ENCODE peak calls at places on chromosomes 6 and 20, in ten cellular contexts. One of them, this sample, is unnamed.

GRCh38 chr6:20932284-20932683 is 398.0 kb downstream of the CDKAL1 start:
- DNase-seq in endothelial cell of umbilical vein: no peak
- DNase-seq in MM.1S: no peak
- DNase-seq in progenitor cell of endocrine pancreas: no peak
- DNase-seq in HCT116: peak
- DNase-seq in body of pancreas: no peak
- DNase-seq in psoas muscle: no peak
- DNase-seq in mesothelial cell of epicardium: no peak
- DNase-seq in AG09309: no peak
- DNase-seq in ascending aorta: no peak
- DNase-seq in this sample: no peak

GRCh38 chr20:21303872-21304586 is 898 bp downstream of the XRN2 start:
- DNase-seq in endothelial cell of umbilical vein: no peak
- DNase-seq in MM.1S: no peak
- DNase-seq in progenitor cell of endocrine pancreas: no peak
- DNase-seq in HCT116: no peak
- DNase-seq in body of pancreas: no peak
- DNase-seq in psoas muscle: no peak
- DNase-seq in mesothelial cell of epicardium: no peak
- DNase-seq in AG09309: no peak
- DNase-seq in ascending aorta: no peak
- DNase-seq in this sample: no peak

GRCh38 chr20:52814371-52814770 is 157.8 kb upstream of the TSHZ2 start:
- DNase-seq in endothelial cell of umbilical vein: no peak
- DNase-seq in MM.1S: peak
- DNase-seq in progenitor cell of endocrine pancreas: no peak
- DNase-seq in HCT116: no peak
- DNase-seq in body of pancreas: no peak
- DNase-seq in psoas muscle: no peak
- DNase-seq in mesothelial cell of epicardium: no peak
- DNase-seq in AG09309: no peak
- DNase-seq in ascending aorta: no peak
- DNase-seq in this sample: no peak

GRCh38 chr20:60430516-60431001 is 472.3 kb downstream of the CDH26 start:
- DNase-seq in endothelial cell of umbilical vein: no peak
- DNase-seq in MM.1S: no peak
- DNase-seq in progenitor cell of endocrine pancreas: no peak
- DNase-seq in HCT116: no peak
- DNase-seq in body of pancreas: no peak
- DNase-seq in psoas muscle: no peak
- DNase-seq in mesothelial cell of epicardium: no peak
- DNase-seq in AG09309: no peak
- DNase-seq in ascending aorta: no peak
- DNase-seq in this sample: no peak

GRCh38 chr20:52118233-52118632 is 73.3 kb downstream of the ZFP64 start:
- DNase-seq in endothelial cell of umbilical vein: no peak
- DNase-seq in MM.1S: no peak
- DNase-seq in progenitor cell of endocrine pancreas: no peak
- DNase-seq in HCT116: no peak
- DNase-seq in body of pancreas: no peak
- DNase-seq in psoas muscle: no peak
- DNase-seq in mesothelial cell of epicardium: no peak
- DNase-seq in AG09309: no peak
- DNase-seq in ascending aorta: no peak
- DNase-seq in this sample: no peak

GRCh38 chr20:1108437-1108920 is 9.9 kb upstream of the PSMF1 start:
- DNase-seq in endothelial cell of umbilical vein: peak
- DNase-seq in MM.1S: peak
- DNase-seq in progenitor cell of endocrine pancreas: peak
- DNase-seq in HCT116: peak
- DNase-seq in body of pancreas: peak
- DNase-seq in psoas muscle: peak
- DNase-seq in mesothelial cell of epicardium: peak
- DNase-seq in AG09309: no peak
- DNase-seq in ascending aorta: peak
- DNase-seq in this sample: peak

GRCh38 chr20:57529810-57530209 is 4.9 kb upstream of the CTCFL start:
- DNase-seq in endothelial cell of umbilical vein: no peak
- DNase-seq in MM.1S: no peak
- DNase-seq in progenitor cell of endocrine pancreas: no peak
- DNase-seq in HCT116: no peak
- DNase-seq in body of pancreas: no peak
- DNase-seq in psoas muscle: no peak
- DNase-seq in mesothelial cell of epicardium: no peak
- DNase-seq in AG09309: no peak
- DNase-seq in ascending aorta: no peak
- DNase-seq in this sample: no peak

GRCh38 chr20:21229163-21229562 is 74.0 kb upstream of the XRN2 start:
- DNase-seq in endothelial cell of umbilical vein: no peak
- DNase-seq in MM.1S: no peak
- DNase-seq in progenitor cell of endocrine pancreas: no peak
- DNase-seq in HCT116: peak
- DNase-seq in body of pancreas: no peak
- DNase-seq in psoas muscle: no peak
- DNase-seq in mesothelial cell of epicardium: no peak
- DNase-seq in AG09309: no peak
- DNase-seq in ascending aorta: no peak
- DNase-seq in this sample: no peak

GRCh38 chr6:161233986-161234620 is 39.8 kb downstream of the AGPAT4 start:
- DNase-seq in endothelial cell of umbilical vein: peak
- DNase-seq in MM.1S: no peak
- DNase-seq in progenitor cell of endocrine pancreas: no peak
- DNase-seq in HCT116: peak
- DNase-seq in body of pancreas: peak
- DNase-seq in psoas muscle: peak
- DNase-seq in mesothelial cell of epicardium: peak
- DNase-seq in AG09309: peak
- DNase-seq in ascending aorta: no peak
- DNase-seq in this sample: no peak

GRCh38 chr6:161237176-161237575 is 36.7 kb downstream of the AGPAT4 start:
- DNase-seq in endothelial cell of umbilical vein: no peak
- DNase-seq in MM.1S: no peak
- DNase-seq in progenitor cell of endocrine pancreas: no peak
- DNase-seq in HCT116: no peak
- DNase-seq in body of pancreas: no peak
- DNase-seq in psoas muscle: no peak
- DNase-seq in mesothelial cell of epicardium: no peak
- DNase-seq in AG09309: no peak
- DNase-seq in ascending aorta: no peak
- DNase-seq in this sample: no peak

GRCh38 chr6:161236091-161236633 is 37.7 kb downstream of the AGPAT4 start:
- DNase-seq in endothelial cell of umbilical vein: no peak
- DNase-seq in MM.1S: no peak
- DNase-seq in progenitor cell of endocrine pancreas: no peak
- DNase-seq in HCT116: no peak
- DNase-seq in body of pancreas: no peak
- DNase-seq in psoas muscle: no peak
- DNase-seq in mesothelial cell of epicardium: no peak
- DNase-seq in AG09309: no peak
- DNase-seq in ascending aorta: no peak
- DNase-seq in this sample: no peak

GRCh38 chr6:161242113-161242512 is 31.7 kb downstream of the AGPAT4 start:
- DNase-seq in endothelial cell of umbilical vein: no peak
- DNase-seq in MM.1S: no peak
- DNase-seq in progenitor cell of endocrine pancreas: no peak
- DNase-seq in HCT116: no peak
- DNase-seq in body of pancreas: no peak
- DNase-seq in psoas muscle: no peak
- DNase-seq in mesothelial cell of epicardium: no peak
- DNase-seq in AG09309: no peak
- DNase-seq in ascending aorta: no peak
- DNase-seq in this sample: no peak

DNA sequence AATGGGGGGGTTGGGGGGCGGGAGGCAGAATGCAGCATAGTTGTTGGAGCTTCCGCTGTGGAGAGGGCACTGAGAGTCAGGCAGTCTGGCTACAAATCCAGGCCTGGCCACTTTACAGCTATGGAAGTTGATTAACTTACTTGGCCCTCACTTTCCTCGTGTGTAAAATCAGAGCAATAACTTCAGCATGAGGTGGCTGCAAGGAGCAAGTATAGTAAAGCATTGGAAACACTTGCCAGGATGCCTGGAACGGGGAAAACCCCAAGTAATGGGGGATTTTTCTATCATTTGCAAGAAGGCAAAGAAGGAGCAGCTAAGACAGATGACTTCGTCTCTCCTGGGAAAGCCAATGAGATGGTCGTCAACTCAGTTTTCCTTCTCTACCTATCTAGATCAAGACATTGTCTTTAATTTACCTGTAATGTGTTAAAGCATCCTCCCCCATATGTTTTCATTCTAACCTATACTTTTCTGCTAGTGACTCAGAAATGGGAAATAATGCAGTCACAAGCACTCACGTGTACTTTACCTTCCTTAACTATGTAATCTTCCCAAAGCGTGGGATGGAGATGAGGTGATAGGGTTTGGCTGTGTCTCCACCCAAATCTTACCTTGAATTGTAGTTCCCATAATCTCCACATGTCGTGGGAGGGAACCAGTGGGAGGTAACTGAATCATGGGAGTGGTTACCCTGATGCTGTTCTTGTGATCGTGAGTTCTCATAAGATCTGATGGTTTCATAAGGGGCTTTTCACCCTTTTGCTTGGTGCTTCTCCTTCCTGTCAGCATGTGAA is 35.6 kb downstream of the AGPAT4 start:
- DNase-seq in endothelial cell of umbilical vein: no peak
- DNase-seq in MM.1S: no peak
- DNase-seq in progenitor cell of endocrine pancreas: no peak
- DNase-seq in HCT116: no peak
- DNase-seq in body of pancreas: no peak
- DNase-seq in psoas muscle: no peak
- DNase-seq in mesothelial cell of epicardium: no peak
- DNase-seq in AG09309: peak
- DNase-seq in ascending aorta: no peak
- DNase-seq in this sample: no peak
- TF ChIP-seq CTCF in endothelial cell of umbilical vein: no peak
- TF ChIP-seq CTCF in MM.1S: no peak
- TF ChIP-seq CTCF in progenitor cell of endocrine pancreas: no peak
- TF ChIP-seq CTCF in HCT116: no peak
- TF ChIP-seq CTCF in body of pancreas: no peak
- TF ChIP-seq CTCF in psoas muscle: no peak
- TF ChIP-seq CTCF in mesothelial cell of epicardium: no peak
- TF ChIP-seq CTCF in AG09309: no peak
- TF ChIP-seq CTCF in ascending aorta: no peak
- TF ChIP-seq CTCF in this sample: no peak

DNA sequence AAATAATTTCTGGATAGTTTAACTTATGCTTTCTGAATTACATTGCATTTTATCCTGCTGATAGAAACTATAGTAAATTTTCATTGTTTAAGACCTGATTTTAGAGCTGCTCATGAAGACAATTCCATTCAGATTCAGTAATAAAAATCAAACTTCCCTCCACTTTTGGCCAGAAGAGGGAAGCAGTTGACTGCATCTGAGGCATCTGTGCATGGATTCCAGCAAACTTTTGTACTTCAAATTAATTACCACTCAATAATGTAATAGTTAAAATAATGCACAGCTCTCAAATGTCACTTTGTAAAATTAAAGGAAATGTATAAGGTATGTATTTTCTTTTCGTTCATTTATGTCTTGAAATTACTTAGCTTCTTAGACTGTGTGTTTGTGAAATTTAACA is 64.2 kb upstream of the SLC35B3 start:
- DNase-seq in endothelial cell of umbilical vein: no peak
- DNase-seq in MM.1S: no peak
- DNase-seq in progenitor cell of endocrine pancreas: no peak
- DNase-seq in HCT116: peak
- DNase-seq in body of pancreas: no peak
- DNase-seq in psoas muscle: no peak
- DNase-seq in mesothelial cell of epicardium: no peak
- DNase-seq in AG09309: no peak
- DNase-seq in ascending aorta: no peak
- DNase-seq in this sample: no peak
- TF ChIP-seq CTCF in endothelial cell of umbilical vein: peak
- TF ChIP-seq CTCF in MM.1S: peak
- TF ChIP-seq CTCF in progenitor cell of endocrine pancreas: peak
- TF ChIP-seq CTCF in HCT116: peak
- TF ChIP-seq CTCF in body of pancreas: peak
- TF ChIP-seq CTCF in psoas muscle: no peak
- TF ChIP-seq CTCF in mesothelial cell of epicardium: peak
- TF ChIP-seq CTCF in AG09309: peak
- TF ChIP-seq CTCF in ascending aorta: no peak
- TF ChIP-seq CTCF in this sample: peak

DNA sequence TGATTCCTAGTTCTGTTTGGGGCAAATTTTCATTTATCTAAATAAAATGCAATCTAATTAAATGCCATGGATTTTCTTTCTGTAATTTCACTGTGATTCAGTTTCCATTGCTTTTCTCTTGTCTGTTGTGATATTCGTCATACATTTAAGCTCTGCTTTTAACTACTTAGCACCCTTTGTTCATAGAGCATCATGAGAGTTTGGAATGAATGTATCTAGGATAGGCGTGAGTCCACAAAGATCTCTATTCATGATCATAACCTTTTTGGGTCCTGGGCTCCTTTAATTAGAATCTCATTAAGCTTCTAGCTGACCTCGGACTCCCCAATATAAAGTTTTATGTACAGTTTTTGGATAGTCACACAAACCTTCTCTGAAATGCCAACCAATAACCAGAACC is 32.9 kb downstream of the ZBTB2 start:
- DNase-seq in endothelial cell of umbilical vein: no peak
- DNase-seq in MM.1S: no peak
- DNase-seq in progenitor cell of endocrine pancreas: no peak
- DNase-seq in HCT116: no peak
- DNase-seq in body of pancreas: no peak
- DNase-seq in psoas muscle: no peak
- DNase-seq in mesothelial cell of epicardium: no peak
- DNase-seq in AG09309: no peak
- DNase-seq in ascending aorta: no peak
- DNase-seq in this sample: no peak
- TF ChIP-seq CTCF in endothelial cell of umbilical vein: no peak
- TF ChIP-seq CTCF in MM.1S: no peak
- TF ChIP-seq CTCF in progenitor cell of endocrine pancreas: no peak
- TF ChIP-seq CTCF in HCT116: no peak
- TF ChIP-seq CTCF in body of pancreas: no peak
- TF ChIP-seq CTCF in psoas muscle: no peak
- TF ChIP-seq CTCF in mesothelial cell of epicardium: no peak
- TF ChIP-seq CTCF in AG09309: no peak
- TF ChIP-seq CTCF in ascending aorta: no peak
- TF ChIP-seq CTCF in this sample: no peak

DNA sequence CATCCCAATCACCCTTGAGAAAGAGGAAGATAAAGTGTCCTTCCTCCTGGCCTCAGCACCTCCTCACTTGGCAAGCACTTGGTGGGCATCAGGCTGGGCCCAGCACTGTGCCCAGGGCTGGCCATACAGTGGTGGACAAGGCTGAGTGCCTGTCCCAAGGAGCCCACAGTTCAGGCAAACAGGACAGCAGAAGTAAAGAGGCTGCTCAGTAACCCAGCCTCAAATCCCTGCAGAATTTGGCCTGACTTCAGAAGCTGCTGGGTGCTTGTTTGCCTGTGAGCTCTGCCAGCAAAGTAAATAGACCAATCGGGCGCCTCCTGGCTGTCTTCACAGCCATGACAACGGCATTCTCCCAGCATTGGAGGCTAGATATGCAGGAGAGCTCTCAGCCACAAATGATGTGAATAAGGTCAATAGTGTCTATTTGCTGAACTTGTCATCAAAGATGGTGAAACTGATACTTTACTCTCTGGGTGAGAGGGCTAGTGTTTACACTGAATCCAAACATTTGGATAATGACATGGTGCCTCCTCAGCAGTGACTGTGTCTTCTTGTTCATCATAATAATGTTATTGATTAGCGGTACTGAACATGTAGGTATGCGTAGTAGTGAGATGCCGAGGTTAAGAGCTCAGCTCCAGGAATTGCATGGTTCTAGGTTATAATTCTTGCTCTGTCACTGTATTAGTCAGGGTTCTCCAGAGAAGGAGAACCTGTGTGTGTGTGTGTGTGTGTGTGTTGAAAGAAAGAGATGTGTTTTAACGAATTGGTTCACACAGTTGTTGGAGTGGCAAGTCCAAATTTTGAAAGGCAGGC is 36.9 kb upstream of the FANCE start:
- DNase-seq in endothelial cell of umbilical vein: peak
- DNase-seq in MM.1S: no peak
- DNase-seq in progenitor cell of endocrine pancreas: no peak
- DNase-seq in HCT116: no peak
- DNase-seq in body of pancreas: peak
- DNase-seq in psoas muscle: peak
- DNase-seq in mesothelial cell of epicardium: peak
- DNase-seq in AG09309: peak
- DNase-seq in ascending aorta: peak
- DNase-seq in this sample: no peak
- TF ChIP-seq CTCF in endothelial cell of umbilical vein: peak
- TF ChIP-seq CTCF in MM.1S: no peak
- TF ChIP-seq CTCF in progenitor cell of endocrine pancreas: peak
- TF ChIP-seq CTCF in HCT116: peak
- TF ChIP-seq CTCF in body of pancreas: peak
- TF ChIP-seq CTCF in psoas muscle: peak
- TF ChIP-seq CTCF in mesothelial cell of epicardium: no peak
- TF ChIP-seq CTCF in AG09309: peak
- TF ChIP-seq CTCF in ascending aorta: peak
- TF ChIP-seq CTCF in this sample: peak

This sample was measured in D721Med.